ENCODE peak calls at places on chromosomes 4 and X, in ten cellular contexts. B is GM12878, W is heart left ventricle, E is A549, R is body of pancreas, D is stomach, O is adrenal gland, Z is HCT116, M is spleen, Q is suprapubic skin. U is an unnamed sample.

GRCh38 chrX:11421816-11422528 is 128.8 kb downstream of the AMELX start:
- DNase-seq in B (no peak), W (no peak), E (no peak), R (no peak), D (no peak), O (no peak), Z (no peak), M (no peak), Q (no peak), U (no peak)

GRCh38 chrX:42943051-42943450 is 165.1 kb upstream of the PPP1R2C start:
- DNase-seq in B (no peak), W (no peak), E (no peak), R (no peak), D (no peak), O (no peak), Z (no peak), M (no peak), Q (no peak), U (no peak)

GRCh38 chrX:8140986-8141385 is 30.1 kb downstream of the VCX2 start:
- DNase-seq in B (no peak), W (no peak), E (no peak), R (no peak), D (no peak), O (no peak), Z (no peak), M (no peak), Q (no peak), U (no peak)

GRCh38 chr4:158710814-158711213 is 12.4 kb downstream of the PPID start:
- DNase-seq in B (no peak), W (no peak), E (no peak), R (no peak), D (no peak), O (no peak), Z (no peak), M (no peak), Q (no peak), U (no peak)

GRCh38 chr4:5887361-5888221 is 5.3 kb downstream of the CRMP1 start:
- DNase-seq in B (no peak), W (no peak), E (no peak), R (no peak), D (no peak), O (no peak), Z (no peak), M (no peak), Q (no peak), U (no peak)

GRCh38 chrX:27671234-27671633 is 81.1 kb downstream of the DCAF8L2 start:
- DNase-seq in B (no peak), W (no peak), E (no peak), R (no peak), D (no peak), O (no peak), Z (no peak), M (no peak), Q (no peak), U (no peak)

GRCh38 chr4:145230726-145231125 is 50.3 kb upstream of the OTUD4 start:
- DNase-seq in B (no peak), W (no peak), E (no peak), R (no peak), D (no peak), O (no peak), Z (no peak), M (no peak), Q (no peak), U (no peak)

GRCh38 chr4:1206299-1207156 is 34.1 kb upstream of the SPON2 start:
- DNase-seq in B (no peak), W (peak), E (no peak), R (peak), D (no peak), O (peak), Z (no peak), M (peak), Q (peak), U (no peak)

GRCh38 chrX:78652971-78653822 is 5.9 kb downstream of the RTL3 start:
- DNase-seq in B (no peak), W (no peak), E (peak), R (no peak), D (no peak), O (no peak), Z (no peak), M (no peak), Q (no peak), U (no peak)

GRCh38 chrX:106302304-106302703 is 134.2 kb downstream of the PWWP3B start:
- DNase-seq in B (no peak), W (no peak), E (no peak), R (peak), D (no peak), O (no peak), Z (peak), M (no peak), Q (no peak), U (no peak)

GRCh38 chr4:152540293-152540674 is 4.4 kb upstream of the FBXW7 start:
- DNase-seq in B (no peak), W (no peak), E (no peak), R (no peak), D (no peak), O (no peak), Z (no peak), M (no peak), Q (no peak), U (no peak)

GRCh38 chrX:104343408-104344129 is 88.8 kb upstream of the ESX1 start:
- DNase-seq in B (peak), W (no peak), E (peak), R (peak), D (peak), O (peak), Z (peak), M (no peak), Q (no peak), U (no peak)

GRCh38 chrX:133668225-133668931 is 253.1 kb upstream of the GPC4 start:
- DNase-seq in B (no peak), W (no peak), E (no peak), R (no peak), D (no peak), O (no peak), Z (no peak), M (no peak), Q (no peak), U (no peak)

DNA sequence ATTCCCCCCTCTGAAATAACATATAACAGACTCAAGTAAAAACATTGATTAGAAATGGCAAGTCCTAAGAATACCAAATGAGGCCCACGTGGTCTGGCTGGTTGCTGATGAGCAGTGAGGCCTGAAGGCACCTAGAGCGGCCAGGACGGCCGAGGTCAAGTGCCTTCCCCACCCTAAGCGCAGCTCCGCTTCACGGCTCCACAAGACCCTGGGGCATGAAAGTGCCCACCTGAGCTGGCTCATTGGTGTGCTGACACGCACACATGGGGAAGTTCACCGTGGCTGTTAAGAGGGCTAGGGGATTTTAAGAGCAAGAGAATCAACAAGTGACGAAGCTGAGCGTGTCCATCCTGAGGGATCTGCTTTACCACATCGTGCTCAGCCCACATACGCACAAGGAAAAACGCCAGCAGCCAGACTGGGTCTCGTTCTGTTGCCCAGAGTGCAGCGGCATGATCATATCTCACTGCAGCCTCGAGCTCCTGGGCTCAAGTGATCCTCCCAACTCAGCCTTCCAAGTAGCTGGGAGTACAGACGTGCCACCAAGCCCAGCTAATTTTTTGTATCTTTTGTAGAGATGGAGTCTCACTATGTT is 22.4 kb downstream of the DCTD start:
- DNase-seq in B (no peak), W (no peak), E (no peak), R (no peak), D (no peak), O (peak), Z (no peak), M (peak), Q (no peak), U (no peak)
- H3K27ac ChIP-seq in B (no peak), W (no peak), E (no peak), R (no peak), D (peak), O (no peak), Z (no peak), M (no peak), Q (no peak), U (no peak)

GRCh38 chrX:48474581-48474980 is 1.4 kb upstream of the FTSJ1 start:
- DNase-seq in B (no peak), W (no peak), E (no peak), R (no peak), D (no peak), O (no peak), Z (no peak), M (no peak), Q (no peak), U (no peak)
- H3K4me3 ChIP-seq in B (no peak), W (no peak), E (peak), R (no peak), D (no peak), O (no peak), Z (peak), M (no peak), Q (no peak), U (no peak)

GRCh38 chr4:78774395-78774794 is 1.8 kb upstream of the BMP2K start:
- DNase-seq in B (no peak), W (no peak), E (no peak), R (no peak), D (no peak), O (no peak), Z (no peak), M (no peak), Q (no peak), U (no peak)

GRCh38 chr4:78777556-78777900 is 1.4 kb downstream of the BMP2K start:
- DNase-seq in B (no peak), W (no peak), E (no peak), R (no peak), D (no peak), O (no peak), Z (no peak), M (no peak), Q (no peak), U (no peak)

GRCh38 chr4:78776729-78777555 is 792 bp downstream of the BMP2K start:
- DNase-seq in B (no peak), W (peak), E (peak), R (peak), D (peak), O (peak), Z (peak), M (peak), Q (no peak), U (peak)

GRCh38 chr4:78775278-78776030 is 696 bp upstream of the BMP2K start:
- DNase-seq in B (no peak), W (peak), E (peak), R (peak), D (peak), O (peak), Z (peak), M (peak), Q (peak), U (peak)

DNA sequence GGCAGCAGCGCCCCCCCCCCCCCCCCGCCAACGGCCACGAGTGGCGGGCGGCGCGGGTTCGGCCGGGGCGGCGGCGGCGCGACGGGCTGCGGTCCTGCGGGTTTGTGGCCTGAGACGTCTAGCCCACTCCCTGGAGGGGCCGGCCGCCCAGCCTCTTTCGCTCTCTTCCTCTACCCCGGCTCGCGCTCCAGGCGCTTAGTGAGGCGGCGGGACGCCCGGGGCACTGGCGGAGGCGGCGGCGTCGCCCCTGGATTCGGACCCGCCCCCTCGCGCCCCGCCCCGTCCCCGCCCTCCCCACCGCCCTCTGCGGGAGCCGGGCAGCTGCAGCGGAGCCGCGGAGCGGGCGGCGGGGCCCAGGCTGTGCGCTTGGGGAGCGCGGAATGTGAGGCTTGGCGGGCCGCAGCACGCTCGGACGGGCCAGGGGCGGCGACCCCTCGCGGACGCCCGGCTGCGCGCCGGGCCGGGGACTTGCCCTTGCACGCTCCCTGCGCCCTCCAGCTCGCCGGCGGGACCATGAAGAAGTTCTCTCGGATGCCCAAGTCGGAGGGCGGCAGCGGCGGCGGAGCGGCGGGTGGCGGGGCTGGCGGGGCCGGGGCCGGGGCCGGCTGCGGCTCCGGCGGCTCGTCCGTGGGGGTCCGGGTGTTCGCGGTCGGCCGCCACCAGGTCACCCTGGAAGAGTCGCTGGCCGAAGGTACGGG is at the start of gene BMP2K:
- DNase-seq in B (no peak), W (peak), E (peak), R (peak), D (peak), O (peak), Z (peak), M (peak), Q (peak), U (peak)
- TF ChIP-seq POLR2A in B (peak), W (no peak), E (peak), R (no peak), D (no peak), O (peak), Z (no peak), M (no peak), Q (peak), U (peak)

GRCh38 chr4:147355849-147356248 is 125.0 kb upstream of the EDNRA start:
- DNase-seq in B (no peak), W (no peak), E (no peak), R (no peak), D (no peak), O (no peak), Z (no peak), M (no peak), Q (no peak), U (no peak)
- H3K27ac ChIP-seq in B (no peak), W (no peak), E (no peak), R (no peak), D (no peak), O (no peak), Z (no peak), M (no peak), Q (no peak), U (no peak)

GRCh38 chrX:38105216-38105725 is 98.9 kb downstream of the SYTL5 start:
- DNase-seq in B (no peak), W (no peak), E (no peak), R (no peak), D (no peak), O (no peak), Z (no peak), M (no peak), Q (no peak), U (no peak)
- H3K4me3 ChIP-seq in B (no peak), W (no peak), E (no peak), R (no peak), D (no peak), O (no peak), Z (no peak), M (no peak), Q (no peak), U (no peak)

GRCh38 chr4:42917316-42917715 is 24.8 kb downstream of the GRXCR1 start:
- DNase-seq in B (no peak), W (no peak), E (no peak), R (no peak), D (no peak), O (no peak), Z (no peak), M (no peak), Q (no peak), U (no peak)
- TF ChIP-seq POLR2A in B (no peak), W (no peak), E (no peak), R (no peak), D (no peak), O (no peak), Z (no peak), M (no peak), Q (no peak), U (no peak)

GRCh38 chrX:99398578-99398977 is 1011.5 kb downstream of the PCDH19 start:
- DNase-seq in B (no peak), W (no peak), E (no peak), R (no peak), D (no peak), O (no peak), Z (no peak), M (no peak), Q (no peak), U (no peak)

GRCh38 chrX:99394450-99394849 is 1015.6 kb downstream of the PCDH19 start:
- DNase-seq in B (no peak), W (no peak), E (no peak), R (no peak), D (no peak), O (no peak), Z (no peak), M (no peak), Q (no peak), U (no peak)

DNA sequence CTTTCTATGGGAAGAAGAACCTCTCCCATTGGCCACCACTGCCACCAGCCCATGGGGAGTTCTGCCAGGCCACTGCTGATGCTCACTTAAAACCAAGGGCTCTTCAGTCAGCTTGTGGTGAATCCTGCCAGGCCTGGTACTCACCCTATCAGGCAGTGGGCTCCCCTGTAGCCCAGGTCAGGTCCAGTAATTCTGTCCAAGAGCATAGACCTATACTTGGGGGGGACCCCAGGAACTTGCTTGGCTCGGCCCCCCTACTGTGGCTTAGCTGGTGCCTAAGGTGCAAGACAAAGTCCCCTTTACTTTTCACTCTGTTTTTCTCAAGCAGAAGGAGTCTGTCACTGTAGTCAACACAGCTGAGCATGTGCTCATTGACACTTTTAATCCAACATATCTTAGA is 1012.2 kb downstream of the PCDH19 start:
- DNase-seq in B (no peak), W (no peak), E (no peak), R (no peak), D (no peak), O (no peak), Z (no peak), M (no peak), Q (no peak), U (no peak)
- H3K27ac ChIP-seq in B (no peak), W (no peak), E (no peak), R (no peak), D (no peak), O (no peak), Z (no peak), M (no peak), Q (no peak), U (no peak)